ENCODE peak calls at places on chromosome 11, in four cellular contexts. R, C, Y and W are unnamed samples.

GRCh38 chr11:16630651-16631050 is 107.8 kb upstream of the C11orf58 start:
- DNase-seq in C (no peak), R (no peak), Y (no peak), W (no peak)

GRCh38 chr11:33733978-33734377 is 2.2 kb downstream of the CD59 start:
- DNase-seq in R (no peak), C (no peak), Y (no peak), W (no peak)

GRCh38 chr11:122430490-122430889 is 225.0 kb upstream of the UBASH3B start:
- DNase-seq in R (no peak), C (no peak), Y (no peak), W (no peak)

GRCh38 chr11:92663539-92663938 is 305.9 kb upstream of the MTNR1B start:
- DNase-seq in Y (peak; percentile 81), C (no peak), R (no peak), W (no peak)

GRCh38 chr11:128884703-128885338 is 6.3 kb upstream of the KCNJ5 start:
- DNase-seq in R (no peak), C (no peak), Y (peak; percentile 93), W (peak; percentile 77)

GRCh38 chr11:10305964-10306918 is 1.4 kb downstream of the ADM start:
- DNase-seq in Y (peak; percentile 72), R (no peak), C (peak; percentile 61), W (peak; percentile 62)

GRCh38 chr11:62974848-62975522 is 9.8 kb downstream of the SLC22A6 start:
- DNase-seq in Y (no peak), R (peak; percentile 25), C (peak; percentile 76), W (peak; percentile 59)

GRCh38 chr11:61752925-61753551 is 602 bp downstream of the MYRF start:
- DNase-seq in Y (no peak), R (no peak), C (no peak), W (no peak)

GRCh38 chr11:87754685-87755084 is 420.6 kb downstream of the RAB38 start:
- DNase-seq in C (no peak), Y (no peak), R (no peak), W (no peak)

GRCh38 chr11:105903113-105903512 is 118.9 kb downstream of the MSANTD4 start:
- DNase-seq in R (no peak), Y (no peak), C (no peak), W (no peak)

GRCh38 chr11:64489831-64490441 is 101.1 kb upstream of the SLC22A12 start:
- DNase-seq in C (peak; percentile 78), Y (peak; percentile 68), R (peak; percentile 5), W (peak; percentile 62)

GRCh38 chr11:96309001-96309642 is 33.9 kb downstream of the MAML2 start:
- DNase-seq in C (no peak), R (no peak), Y (peak; percentile 49), W (peak; percentile 34)
- H3K79me2 ChIP-seq in C (peaks cover 1% of the 10 kb centered on the region), R (no peaks in the 10 kb centered on the region), Y (no peaks in the 10 kb centered on the region), W (no peaks in the 10 kb centered on the region)

DNA sequence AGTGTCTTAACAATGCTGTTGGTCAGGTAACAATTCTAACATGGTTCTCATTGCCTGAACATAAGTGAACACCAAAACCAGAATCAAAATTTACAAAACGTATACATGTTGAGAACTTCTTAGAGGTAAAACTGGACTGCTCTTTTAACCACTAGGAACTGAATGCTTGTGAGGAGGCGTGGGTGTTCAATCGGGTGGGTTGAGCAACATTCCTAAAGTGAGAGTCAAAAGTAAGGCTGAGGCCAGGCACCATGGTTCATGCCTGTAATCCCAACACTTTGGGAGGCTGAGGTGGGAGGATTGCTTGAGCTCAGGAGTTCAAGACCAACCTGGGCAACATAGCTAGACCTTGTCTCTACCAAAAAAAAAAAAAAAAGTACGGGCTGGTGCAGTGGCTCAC is 11.5 kb downstream of the PPME1 start:
- DNase-seq in Y (peak; percentile 75), R (no peak), C (no peak), W (no peak)
- H2BK120ac ChIP-seq in Y (no peak overlapping the region), R (no peak overlapping the region), C (no peak overlapping the region), W (no peak overlapping the region)

GRCh38 chr11:94813436-94813720 is 45.2 kb downstream of the AMOTL1 start:
- DNase-seq in Y (no peak), C (no peak), R (no peak), W (peak; percentile 37)
- H3K79me2 ChIP-seq in Y (peaks cover 1% of the 10 kb centered on the region), C (no peaks in the 10 kb centered on the region), R (no peaks in the 10 kb centered on the region), W (peaks cover 12% of the 10 kb centered on the region)

DNA sequence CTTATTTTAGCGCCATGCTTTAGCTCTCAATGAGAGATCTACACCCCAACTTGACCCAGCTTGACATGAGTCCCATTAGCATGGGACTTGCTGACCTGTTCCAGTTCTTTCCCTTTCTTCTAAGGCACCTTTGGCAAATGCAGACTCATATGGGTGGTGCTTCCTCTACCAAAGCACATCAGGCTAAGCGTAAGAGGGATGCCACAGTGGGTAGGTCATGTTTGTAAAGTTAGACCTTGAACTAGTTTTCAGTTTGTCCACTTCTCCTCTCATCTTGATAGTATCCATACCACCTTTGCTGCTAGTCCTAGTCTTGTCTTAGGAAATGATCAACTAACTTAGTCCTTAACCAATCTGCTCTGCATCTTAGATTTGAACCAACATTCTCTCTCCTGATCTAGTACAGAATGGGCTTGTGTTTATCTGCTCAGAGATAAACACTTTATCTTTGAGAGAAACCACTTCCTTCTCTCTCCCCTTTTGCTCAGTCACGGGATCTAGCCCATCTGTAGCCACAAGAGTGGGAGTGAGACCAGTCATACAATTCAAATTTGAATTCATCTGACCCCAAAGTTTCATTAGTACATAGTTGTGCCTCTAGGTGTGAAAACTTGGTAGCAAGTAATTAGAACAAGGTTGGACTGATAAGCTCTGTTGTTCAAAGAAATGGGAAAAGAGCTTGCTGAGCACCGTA is 72.0 kb upstream of the CD44 start:
- DNase-seq in Y (no peak), C (no peak), R (no peak), W (no peak)
- H2BK120ac ChIP-seq in Y (no peak overlapping the region), C (no peak overlapping the region), R (no peak overlapping the region), W (no peak overlapping the region)